ENCODE peak calls at places on chromosome 18, in seven cellular contexts. Q is HT-29, Z is head of caudate nucleus, F is coronary artery, W is H9, K is omental fat pad, T is HCT116. I is an unnamed sample.

GRCh38 chr18:57210101-57210661 is 63.3 kb downstream of the BOD1L2 start:
- DNase-seq in Q (peak; percentile 68), Z (no peak), F (no peak), W (peak; percentile 83), K (no peak), T (peak; percentile 63), I (peak; percentile 84)

GRCh38 chr18:13446581-13447470 is 228.3 kb downstream of the LDLRAD4 start:
- DNase-seq in Q (no peak), Z (no peak), F (peak; percentile 70), W (peak; percentile 48), K (no peak), T (no peak), I (no peak)

GRCh38 chr18:41146301-41146700 is 808.7 kb upstream of the PIK3C3 start:
- DNase-seq in Q (no peak), Z (no peak), F (no peak), W (no peak), K (no peak), T (no peak), I (no peak)

GRCh38 chr18:12059334-12060181 is 34.1 kb upstream of the ANKRD62 start:
- DNase-seq in Q (no peak), Z (no peak), F (no peak), W (no peak), K (no peak), T (peak; percentile 23), I (no peak)

GRCh38 chr18:62741118-62741566 is 25.8 kb downstream of the PHLPP1 start:
- DNase-seq in Q (peak; percentile 56), Z (no peak), F (no peak), W (no peak), K (no peak), T (peak; percentile 91), I (peak; percentile 44)

GRCh38 chr18:76052196-76052595 is 442.8 kb downstream of the ZNF516 start:
- DNase-seq in Q (no peak), Z (no peak), F (no peak), W (no peak), K (no peak), T (no peak), I (no peak)

GRCh38 chr18:8603663-8604520 is 5.3 kb upstream of the RAB12 start:
- DNase-seq in Q (no peak), Z (no peak), F (no peak), W (no peak), K (no peak), T (no peak), I (no peak)

GRCh38 chr18:54775686-54776085 is 52.6 kb upstream of the RAB27B start:
- DNase-seq in Q (peak; percentile 55), Z (no peak), F (no peak), W (no peak), K (no peak), T (peak; percentile 64), I (peak; percentile 73)

GRCh38 chr18:11148655-11149440 is 521 bp downstream of the PIEZO2 start:
- DNase-seq in Q (no peak), Z (no peak), F (no peak), W (peak; percentile 36), K (no peak), T (no peak), I (no peak)

GRCh38 chr18:29034113-29034856 is 857.4 kb upstream of the CDH2 start:
- DNase-seq in Q (no peak), Z (no peak), F (no peak), W (no peak), K (no peak), T (no peak), I (no peak)

GRCh38 chr18:68507781-68508180 is 207.1 kb downstream of the TMX3 start:
- DNase-seq in Q (no peak), Z (no peak), F (no peak), W (no peak), K (no peak), T (no peak), I (no peak)

GRCh38 chr18:32468147-32468845 is 2.4 kb downstream of the GAREM1 start:
- DNase-seq in Q (peak; percentile 14), Z (no peak), F (no peak), W (no peak), K (no peak), T (no peak), I (no peak)

GRCh38 chr18:26532367-26533340 is 15.7 kb downstream of the KCTD1 start:
- DNase-seq in Q (no peak), Z (no peak), F (no peak), W (peak; percentile 50), K (no peak), T (no peak), I (no peak)

GRCh38 chr18:33152376-33152775 is 288.1 kb downstream of the CCDC178 start:
- DNase-seq in Q (no peak), Z (no peak), F (no peak), W (no peak), K (no peak), T (no peak), I (no peak)

GRCh38 chr18:29459986-29460385 is 1283.1 kb upstream of the CDH2 start:
- DNase-seq in Q (no peak), Z (no peak), F (no peak), W (no peak), K (no peak), T (no peak), I (no peak)

GRCh38 chr18:57975805-57976204 is 68.2 kb upstream of the NEDD4L start:
- DNase-seq in Q (no peak), Z (no peak), F (no peak), W (no peak), K (no peak), T (no peak), I (no peak)

GRCh38 chr18:61079714-61080113 is 253.5 kb upstream of the CDH20 start:
- DNase-seq in Q (no peak), Z (no peak), F (no peak), W (no peak), K (no peak), T (no peak), I (no peak)

GRCh38 chr18:44096016-44096415 is 584.7 kb upstream of the SETBP1 start:
- DNase-seq in Q (no peak), Z (no peak), F (no peak), W (no peak), K (no peak), T (no peak), I (no peak)

GRCh38 chr18:26342646-26343045 is 116.4 kb downstream of the TAF4B start:
- DNase-seq in Q (peak; percentile 60), Z (no peak), F (no peak), W (no peak), K (no peak), T (no peak), I (peak; percentile 20)

GRCh38 chr18:49031511-49032188 is 80.9 kb upstream of the SMAD7 start:
- DNase-seq in Q (no peak), Z (peak; percentile 41), F (peak; percentile 72), W (no peak), K (no peak), T (no peak), I (no peak)

GRCh38 chr18:22275706-22276333 is 106.4 kb downstream of the GATA6 start:
- DNase-seq in Q (no peak), Z (no peak), F (no peak), W (no peak), K (no peak), T (no peak), I (no peak)

GRCh38 chr18:59612461-59612860 is 84.8 kb downstream of the CCBE1 start:
- DNase-seq in Q (no peak), Z (no peak), F (no peak), W (no peak), K (no peak), T (no peak), I (no peak)

GRCh38 chr18:32379891-32380290 is 90.8 kb downstream of the GAREM1 start:
- DNase-seq in Q (no peak), Z (no peak), F (no peak), W (no peak), K (no peak), T (no peak), I (no peak)

GRCh38 chr18:75376004-75376403 is 51.5 kb downstream of the SMIM21 start:
- DNase-seq in Q (no peak), Z (no peak), F (no peak), W (no peak), K (no peak), T (no peak), I (no peak)

GRCh38 chr18:41977233-41977632 is 22.2 kb downstream of the PIK3C3 start:
- DNase-seq in Q (no peak), Z (no peak), F (no peak), W (no peak), K (no peak), T (no peak), I (no peak)